ENCODE peak calls at places on chromosome 21, in eight cellular contexts. R, D, Y, O, A, T, Q and X are unnamed samples.

GRCh38 chr21:42002421-42002958 is 7.7 kb downstream of the ZBTB21 start:
- DNase-seq in R (no peak), D (no peak), Y (peak; percentile 70), O (peak; percentile 16), A (peak; percentile 86), T (peak; percentile 75), Q (peak; percentile 58), X (no peak)

GRCh38 chr21:27954806-27955205 is 987.9 kb upstream of the ADAMTS5 start:
- DNase-seq in R (no peak), D (no peak), Y (no peak), O (no peak), A (peak; percentile 52), T (no peak), Q (peak; percentile 15), X (no peak)

GRCh38 chr21:23016617-23017016 is 2018.4 kb downstream of the NCAM2 start:
- DNase-seq in R (no peak), D (no peak), Y (no peak), O (no peak), A (no peak), T (no peak), Q (no peak), X (no peak)

GRCh38 chr21:44658913-44659595 is 1.3 kb downstream of the KRTAP12-3 start:
- DNase-seq in R (no peak), D (no peak), Y (peak; percentile 26), O (no peak), A (no peak), T (no peak), Q (no peak), X (peak; percentile 22)

GRCh38 chr21:46393941-46394818 is 64.5 kb upstream of the DIP2A start:
- DNase-seq in R (no peak), D (no peak), Y (no peak), O (no peak), A (no peak), T (no peak), Q (no peak), X (peak; percentile 80)

GRCh38 chr21:41927727-41928409 is 25.9 kb downstream of the C2CD2 start:
- DNase-seq in R (no peak), D (no peak), Y (peak; percentile 20), O (no peak), A (no peak), T (peak; percentile 13), Q (no peak), X (peak; percentile 30)

GRCh38 chr21:15430577-15430976 is 299.2 kb upstream of the USP25 start:
- DNase-seq in R (no peak), D (no peak), Y (no peak), O (no peak), A (no peak), T (no peak), Q (peak; percentile 49), X (no peak)

GRCh38 chr21:16037386-16037785 is 307.6 kb downstream of the USP25 start:
- DNase-seq in R (no peak), D (no peak), Y (no peak), O (no peak), A (no peak), T (no peak), Q (peak; percentile 2), X (no peak)

GRCh38 chr21:45926281-45926680 is 55.3 kb upstream of the COL6A1 start:
- DNase-seq in R (no peak), D (no peak), Y (no peak), O (no peak), A (no peak), T (no peak), Q (peak; percentile 16), X (no peak)

GRCh38 chr21:14318598-14318997 is 64.3 kb downstream of the HSPA13 start:
- DNase-seq in R (no peak), D (no peak), Y (no peak), O (no peak), A (no peak), T (no peak), Q (no peak), X (no peak)

GRCh38 chr21:15788847-15789548 is 59.2 kb downstream of the USP25 start:
- DNase-seq in R (no peak), D (no peak), Y (no peak), O (no peak), A (no peak), T (no peak), Q (peak; percentile 52), X (no peak)

GRCh38 chr21:41317458-41317857 is 857 bp downstream of the FAM3B start:
- DNase-seq in R (no peak), D (no peak), Y (no peak), O (no peak), A (no peak), T (no peak), Q (no peak), X (no peak)

GRCh38 chr21:46116189-46116845 is 18.4 kb downstream of the COL6A2 start:
- DNase-seq in R (no peak), D (no peak), Y (no peak), O (no peak), A (no peak), T (no peak), Q (no peak), X (no peak)

GRCh38 chr21:24042687-24043086 is 1564.6 kb downstream of the MRPL39 start:
- DNase-seq in R (no peak), D (no peak), Y (no peak), O (no peak), A (no peak), T (no peak), Q (no peak), X (no peak)